ENCODE peak calls at places on chromosomes 11 and 22, in four cellular contexts. H, U, B and O are unnamed samples.

GRCh38 chr22:19673660-19674059 is 40.6 kb upstream of the SEPTIN5 start:
- DNase-seq in B (no peak), H (no peak), U (no peak), O (no peak)

GRCh38 chr11:76269661-76270322 is 63.5 kb upstream of the WNT11 start:
- DNase-seq in H (no peak), U (peak; percentile 20), B (no peak), O (no peak)

GRCh38 chr22:11066458-11067285 is 4461.3 kb upstream of the OR11H1 start:
- DNase-seq in U (no peak), B (no peak), H (no peak), O (no peak)

GRCh38 chr11:57224537-57224936 is 12.5 kb downstream of the APLNR start:
- DNase-seq in B (peak; percentile 26), H (no peak), U (no peak), O (no peak)

GRCh38 chr11:44632466-44633123 is 67.1 kb downstream of the CD82 start:
- DNase-seq in H (no peak), U (peak; percentile 49), B (peak; percentile 66), O (peak; percentile 32)

GRCh38 chr22:20960609-20961008 is 6.4 kb upstream of the AIFM3 start:
- DNase-seq in H (no peak), B (no peak), U (no peak), O (no peak)

GRCh38 chr11:121237686-121238658 is 54.6 kb upstream of the SC5D start:
- DNase-seq in H (no peak), B (no peak), U (no peak), O (no peak)

GRCh38 chr11:86484164-86484794 is 109.6 kb downstream of the CCDC81 start:
- DNase-seq in H (no peak), B (peak; percentile 91), U (no peak), O (no peak)

GRCh38 chr11:45289369-45289768 is 3.2 kb upstream of the SYT13 start:
- DNase-seq in U (no peak), H (no peak), B (peak; percentile 57), O (no peak)

GRCh38 chr11:117830674-117831351 is 6.3 kb upstream of the FXYD2 start:
- DNase-seq in U (no peak), H (no peak), B (no peak), O (no peak)